ENCODE peak calls at places on chromosomes 13 and 19, in four cellular contexts. N, A, G and L are unnamed samples.

GRCh38 chr13:46051958-46052313 is 610 bp downstream of the ZC3H13 start:
- DNase-seq in N (no peak), A (no peak), G (no peak), L (no peak)

GRCh38 chr19:40366697-40367561 is 18.4 kb downstream of the PLD3 start:
- DNase-seq in N (no peak), A (no peak), G (no peak), L (no peak)

GRCh38 chr19:49491804-49492572 is 4.2 kb upstream of the RPS11 start:
- DNase-seq in N (no peak), A (no peak), G (no peak), L (no peak)

GRCh38 chr13:44809152-44809551 is 180.1 kb downstream of the NUFIP1 start:
- DNase-seq in N (no peak), A (no peak), G (no peak), L (no peak)

GRCh38 chr19:58055483-58055874 is 3.6 kb upstream of the ZNF135 start:
- DNase-seq in N (no peak), A (no peak), G (no peak), L (no peak)

GRCh38 chr13:114166381-114167131 is 12.5 kb upstream of the CFAP97D2 start:
- DNase-seq in N (no peak), A (peak; percentile 61), G (no peak), L (no peak)

GRCh38 chr13:19864018-19864338 is 529 bp upstream of the ZMYM5 start:
- DNase-seq in N (peak; percentile 38), A (peak; percentile 87), G (no peak), L (peak; percentile 60)

GRCh38 chr13:112179995-112180394 is 113.0 kb downstream of the SOX1 start:
- DNase-seq in N (no peak), A (no peak), G (no peak), L (no peak)

GRCh38 chr19:310781-311496 is 19.7 kb upstream of the PLPP2 start:
- DNase-seq in N (no peak), A (no peak), G (no peak), L (no peak)

GRCh38 chr13:37443538-37443937 is 155.0 kb downstream of the POSTN start:
- DNase-seq in N (no peak), A (no peak), G (no peak), L (no peak)

GRCh38 chr13:71879129-71879535 is 12.1 kb upstream of the DACH1 start:
- DNase-seq in N (no peak), A (no peak), G (no peak), L (peak; percentile 18)

GRCh38 chr19:23392706-23393105 is 2.6 kb downstream of the ZNF91 start:
- DNase-seq in N (no peak), A (no peak), G (no peak), L (no peak)

GRCh38 chr19:48543121-48543710 is 8.8 kb upstream of the SULT2B1 start:
- DNase-seq in N (no peak), A (no peak), G (no peak), L (peak; percentile 53)

GRCh38 chr13:51584731-51585191 is 499 bp downstream of the WDFY2 start:
- DNase-seq in N (peak; percentile 51), A (peak; percentile 62), G (peak; percentile 43), L (peak; percentile 58)

GRCh38 chr19:54463531-54464043 is at the start of gene LENG9:
- DNase-seq in N (peak; percentile 87), A (peak; percentile 76), G (peak; percentile 96), L (peak; percentile 100)

GRCh38 chr19:5338661-5339469 is 1.7 kb downstream of the PTPRS start:
- DNase-seq in N (no peak), A (no peak), G (no peak), L (no peak)

GRCh38 chr13:111614613-111615012 is 294.2 kb downstream of the TEX29 start:
- DNase-seq in N (no peak), A (no peak), G (no peak), L (peak; percentile 39)

GRCh38 chr13:82717249-82717648 is 1165.0 kb downstream of the SLITRK1 start:
- DNase-seq in N (no peak), A (no peak), G (no peak), L (no peak)

GRCh38 chr19:17289489-17289888 is 7.8 kb downstream of the ANKLE1 start:
- DNase-seq in N (no peak), A (no peak), G (peak; percentile 49), L (peak; percentile 72)

GRCh38 chr13:99393791-99394735 is 86.9 kb upstream of the GPR183 start:
- DNase-seq in N (no peak), A (no peak), G (no peak), L (no peak)

GRCh38 chr13:24279267-24279666 is 30.1 kb upstream of the C1QTNF9 start:
- DNase-seq in N (no peak), A (no peak), G (no peak), L (no peak)

GRCh38 chr13:33191425-33192221 is 93.9 kb downstream of the STARD13 start:
- DNase-seq in N (no peak), A (no peak), G (no peak), L (peak; percentile 46)

GRCh38 chr19:3455960-3456601 is 24.2 kb downstream of the SMIM24 start:
- DNase-seq in N (no peak), A (no peak), G (no peak), L (no peak)

GRCh38 chr19:36771275-36772231 is 1.1 kb downstream of the ZNF850 start:
- DNase-seq in N (no peak), A (no peak), G (peak; percentile 20), L (peak; percentile 70)

GRCh38 chr19:14683439-14683838 is 6.4 kb upstream of the ZNF333 start:
- DNase-seq in N (no peak), A (no peak), G (no peak), L (no peak)

GRCh38 chr13:57813641-57814040 is 182.1 kb downstream of the PCDH17 start:
- DNase-seq in N (no peak), A (no peak), G (no peak), L (no peak)

GRCh38 chr19:17431417-17431816 is 11.6 kb downstream of the MVB12A start:
- DNase-seq in N (no peak), A (no peak), G (no peak), L (no peak)

GRCh38 chr13:65725001-65725400 is 1505.1 kb downstream of the PCDH9 start:
- DNase-seq in N (no peak), A (no peak), G (no peak), L (no peak)

GRCh38 chr19:8396563-8397203 is 6.5 kb downstream of the RAB11B start:
- DNase-seq in N (peak; percentile 52), A (peak; percentile 33), G (peak; percentile 66), L (peak; percentile 71)

GRCh38 chr13:45456196-45456972 is 8.4 kb upstream of the COG3 start:
- DNase-seq in N (no peak), A (no peak), G (no peak), L (no peak)